ENCODE peak calls at places on chromosomes 1 and 21, in ten cellular contexts. W, Q, H, E, J, C, R, B, N and D are unnamed samples.
A peak's percentile ranks its signal among the peaks of the same experiment; 100 is the strongest.

GRCh38 chr1:159040206-159040605 is 30.5 kb downstream of the IFI16 start:
- DNase-seq in W (no peak), Q (no peak), H (no peak), E (no peak), J (no peak), C (no peak), R (no peak), B (no peak), N (no peak), D (no peak)

GRCh38 chr1:65535981-65536380 is 115.5 kb downstream of the LEPR start:
- DNase-seq in W (no peak), Q (no peak), H (no peak), E (no peak), J (no peak), C (no peak), R (no peak), B (no peak), N (no peak), D (no peak)

GRCh38 chr1:110677016-110677415 is 2.3 kb upstream of the KCNA3 start:
- DNase-seq in W (no peak), Q (no peak), H (no peak), E (no peak), J (no peak), C (no peak), R (no peak), B (no peak), N (no peak), D (no peak)

GRCh38 chr21:24658016-24658415 is 949.3 kb downstream of the MRPL39 start:
- DNase-seq in W (no peak), Q (no peak), H (no peak), E (no peak), J (no peak), C (no peak), R (no peak), B (no peak), N (no peak), D (no peak)

GRCh38 chr21:36932417-36932816 is 34.1 kb downstream of the HLCS start:
- DNase-seq in W (no peak), Q (no peak), H (no peak), E (no peak), J (no peak), C (no peak), R (no peak), B (no peak), N (no peak), D (no peak)

GRCh38 chr1:151060241-151061011 is at the start of gene MLLT11:
- DNase-seq in W (peak; percentile 72), Q (peak; percentile 94), H (peak; percentile 80), E (peak; percentile 86), J (no peak), C (no peak), R (peak; percentile 35), B (no peak), N (no peak), D (no peak)

GRCh38 chr1:53519412-53519811 is 60.2 kb downstream of the DMRTB1 start:
- DNase-seq in W (no peak), Q (no peak), H (no peak), E (no peak), J (no peak), C (no peak), R (no peak), B (no peak), N (no peak), D (no peak)

GRCh38 chr1:8358897-8359616 is 41.1 kb downstream of the SLC45A1 start:
- DNase-seq in W (no peak), Q (no peak), H (no peak), E (no peak), J (no peak), C (no peak), R (no peak), B (no peak), N (no peak), D (no peak)

GRCh38 chr21:14995695-14996490 is 68.9 kb downstream of the NRIP1 start:
- DNase-seq in W (peak; percentile 72), Q (peak; percentile 43), H (no peak), E (no peak), J (no peak), C (no peak), R (no peak), B (no peak), N (no peak), D (no peak)

GRCh38 chr1:243657793-243658192 is 192.2 kb downstream of the AKT3 start:
- DNase-seq in W (no peak), Q (no peak), H (no peak), E (no peak), J (no peak), C (no peak), R (no peak), B (no peak), N (no peak), D (no peak)

GRCh38 chr1:37472994-37473393 is 1.4 kb upstream of the ZC3H12A start:
- DNase-seq in W (no peak), Q (no peak), H (no peak), E (no peak), J (no peak), C (no peak), R (no peak), B (no peak), N (no peak), D (no peak)

GRCh38 chr1:228873714-228874113 is 138.4 kb downstream of the RHOU start:
- DNase-seq in W (no peak), Q (no peak), H (no peak), E (no peak), J (no peak), C (no peak), R (no peak), B (no peak), N (peak; percentile 27), D (no peak)

GRCh38 chr1:210980082-210980481 is 153.9 kb downstream of the KCNH1 start:
- DNase-seq in W (no peak), Q (no peak), H (no peak), E (no peak), J (no peak), C (no peak), R (no peak), B (no peak), N (no peak), D (no peak)

GRCh38 chr1:59604191-59604590 is 210.6 kb upstream of the HOOK1 start:
- DNase-seq in W (no peak), Q (no peak), H (no peak), E (no peak), J (no peak), C (no peak), R (no peak), B (no peak), N (no peak), D (no peak)

GRCh38 chr1:209796733-209797025 is 9.3 kb downstream of the IRF6 start:
- DNase-seq in W (no peak), Q (no peak), H (no peak), E (no peak), J (no peak), C (no peak), R (no peak), B (no peak), N (no peak), D (no peak)

GRCh38 chr1:236605030-236605806 is 902 bp upstream of the HEATR1 start:
- DNase-seq in W (no peak), Q (no peak), H (no peak), E (no peak), J (no peak), C (no peak), R (no peak), B (no peak), N (no peak), D (no peak)

GRCh38 chr1:46492871-46493270 is 3.2 kb downstream of the DMBX1 start:
- DNase-seq in W (no peak), Q (peak; percentile 83), H (no peak), E (no peak), J (no peak), C (no peak), R (no peak), B (no peak), N (no peak), D (no peak)

DNA sequence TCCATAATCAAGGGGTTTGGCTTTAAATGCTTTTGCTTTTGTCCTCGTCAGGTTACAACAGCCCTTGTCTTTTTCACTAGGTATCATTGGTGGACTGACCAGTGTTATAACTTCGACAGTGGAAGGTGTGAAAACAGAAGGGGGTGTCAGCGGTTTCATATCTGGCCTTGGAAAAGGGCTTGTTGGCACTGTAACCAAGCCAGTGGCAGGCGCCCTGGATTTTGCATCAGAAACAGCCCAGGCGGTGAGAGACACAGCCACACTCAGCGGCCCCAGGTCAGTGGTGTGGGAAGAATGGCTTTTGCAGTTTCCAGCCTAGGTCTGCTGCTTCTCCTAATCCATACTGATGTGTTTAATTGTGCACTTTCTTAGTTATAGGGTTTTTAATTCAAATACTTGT is 157.9 kb downstream of the DHRS3 start:
- DNase-seq in W (no peak), Q (no peak), H (no peak), E (no peak), J (no peak), C (no peak), R (no peak), B (no peak), N (no peak), D (peak; percentile 43)
- H3K27ac ChIP-seq in W (no peak overlapping the region), Q (no peak overlapping the region), H (peak overlapping the region; percentile 3), E (no peak overlapping the region), J (no peak overlapping the region), C (peak overlapping the region; percentile 62), R (peak overlapping the region; percentile 82), B (no peak overlapping the region), N (peak overlapping the region; percentile 35), D (peak overlapping the region; percentile 83)

GRCh38 chr1:200409761-200410565 is at the start of gene ZNF281:
- DNase-seq in W (peak; percentile 95), Q (peak; percentile 99), H (peak; percentile 99), E (peak; percentile 99), J (peak; percentile 85), C (no peak), R (peak; percentile 96), B (peak; percentile 79), N (peak; percentile 90), D (peak; percentile 96)
- TF ChIP-seq POLR2AphosphoS5 in W (peak; percentile 47), Q (peak; percentile 68), H (peak; percentile 84), E (peak; percentile 86), J (peak; percentile 88), C (peak; percentile 88), R (peak; percentile 78), B (peak; percentile 79), N (peak; percentile 100), D (peak; percentile 96)

GRCh38 chr1:112260699-112261098 is 135.3 kb upstream of the CTTNBP2NL start:
- DNase-seq in W (no peak), Q (no peak), H (no peak), E (no peak), J (no peak), C (no peak), R (no peak), B (no peak), N (no peak), D (no peak)
- H3K27ac ChIP-seq in W (no peak overlapping the region), Q (no peak overlapping the region), H (no peak overlapping the region), E (no peak overlapping the region), J (no peak overlapping the region), C (no peak overlapping the region), R (no peak overlapping the region), B (no peak overlapping the region), N (no peak overlapping the region), D (no peak overlapping the region)

DNA sequence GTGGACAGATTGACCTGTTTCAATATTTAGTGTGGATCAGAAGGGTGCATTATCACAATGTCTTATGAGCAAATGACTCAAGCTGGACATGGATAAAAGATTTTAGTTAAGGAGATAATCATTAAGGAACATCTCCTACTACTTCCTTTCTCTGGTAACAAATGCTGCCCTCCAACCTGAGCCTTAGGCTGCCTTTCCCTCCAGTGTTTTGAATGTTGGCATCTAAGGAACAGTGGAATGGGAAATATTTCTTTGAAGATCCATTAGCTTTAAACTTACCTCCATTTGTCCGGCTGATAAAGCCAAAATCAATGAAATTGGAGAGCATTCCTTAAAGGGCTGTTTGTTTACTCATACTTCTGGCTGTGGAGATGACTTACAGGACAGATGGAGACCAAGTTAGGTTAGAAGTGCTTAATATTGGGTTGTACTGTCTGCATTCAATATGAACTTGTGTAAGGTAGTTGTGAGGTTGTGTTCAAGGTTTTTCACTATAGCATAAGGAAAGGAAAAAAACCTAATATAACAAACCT is 439.1 kb downstream of the PLA2G4A start:
- DNase-seq in W (no peak), Q (no peak), H (no peak), E (no peak), J (no peak), C (no peak), R (no peak), B (peak; percentile 12), N (no peak), D (no peak)
- TF ChIP-seq POLR2AphosphoS5 in W (no peak), Q (no peak), H (no peak), E (no peak), J (no peak), C (no peak), R (no peak), B (no peak), N (no peak), D (no peak)